ENCODE peak calls at places on chromosomes 2 and 18, in eight cellular contexts. R, Q, V, T, S, C, X and P are unnamed samples.

GRCh38 chr2:45152691-45153090 is 143.4 kb upstream of the SIX2 start:
- DNase-seq in X (no peak), T (no peak), Q (no peak), C (no peak), V (no peak), S (no peak), R (no peak), P (no peak)

GRCh38 chr18:28177828-28178635 is 1.1 kb upstream of the CDH2 start:
- DNase-seq in T (peak), R (peak), S (peak), V (no peak), X (peak), C (peak), Q (peak), P (peak)

GRCh38 chr18:70693196-70693595 is 404.4 kb downstream of the SOCS6 start:
- DNase-seq in T (no peak), X (no peak), C (no peak), Q (no peak), R (no peak), V (no peak), S (no peak), P (no peak)

GRCh38 chr2:177671662-177672061 is 279.1 kb downstream of the AGPS start:
- DNase-seq in R (no peak), S (no peak), Q (no peak), C (no peak), V (no peak), X (no peak), T (no peak), P (no peak)

GRCh38 chr2:3595409-3595808 is 497 bp downstream of the COLEC11 start:
- DNase-seq in Q (no peak), R (no peak), S (peak), C (no peak), V (no peak), X (no peak), T (no peak), P (no peak)

GRCh38 chr2:66509326-66509811 is 74.4 kb downstream of the MEIS1 start:
- DNase-seq in C (peak), Q (no peak), V (no peak), X (no peak), S (no peak), R (no peak), T (no peak), P (no peak)

GRCh38 chr18:59669872-59670657 is 27.2 kb downstream of the CCBE1 start:
- DNase-seq in Q (no peak), X (no peak), C (peak), R (no peak), V (no peak), T (no peak), S (no peak), P (no peak)

GRCh38 chr2:182901748-182902147 is 35.3 kb upstream of the FRZB start:
- DNase-seq in S (no peak), T (no peak), Q (no peak), V (no peak), R (no peak), C (no peak), X (no peak), P (no peak)

GRCh38 chr18:76991021-76991688 is 141.4 kb downstream of the MBP start:
- DNase-seq in R (no peak), C (no peak), Q (no peak), X (peak), T (no peak), S (no peak), V (no peak), P (no peak)

GRCh38 chr2:158211516-158211915 is 109.8 kb downstream of the UPP2 start:
- DNase-seq in C (no peak), R (no peak), Q (no peak), T (no peak), V (no peak), X (no peak), S (no peak), P (no peak)

GRCh38 chr2:53087282-53087882 is 680.2 kb upstream of the CHAC2 start:
- DNase-seq in S (no peak), C (peak), V (no peak), X (no peak), Q (no peak), R (no peak), T (no peak), P (no peak)

GRCh38 chr2:71154798-71155197 is 24.4 kb downstream of the MPHOSPH10 start:
- DNase-seq in X (peak), S (no peak), Q (peak), R (no peak), C (no peak), V (no peak), T (no peak), P (peak)

GRCh38 chr2:175431054-175431780 is 249.7 kb upstream of the ATP5MC3 start:
- DNase-seq in R (no peak), Q (no peak), C (no peak), V (no peak), T (no peak), X (no peak), S (no peak), P (no peak)

GRCh38 chr2:65431417-65432226 is 777 bp downstream of the SPRED2 start:
- DNase-seq in V (no peak), R (peak), Q (peak), C (peak), T (peak), S (peak), X (peak), P (peak)

GRCh38 chr18:711693-712400 is 583 bp downstream of the ENOSF1 start:
- DNase-seq in T (peak), S (peak), R (peak), X (peak), V (peak), C (peak), Q (peak), P (peak)

GRCh38 chr2:99035920-99036319 is 99.9 kb upstream of the CRACDL start:
- DNase-seq in V (no peak), Q (no peak), C (peak), X (no peak), T (no peak), R (no peak), S (no peak), P (no peak)

GRCh38 chr2:48940606-48941005 is 185.1 kb upstream of the LHCGR start:
- DNase-seq in T (no peak), S (no peak), C (no peak), X (no peak), R (no peak), Q (no peak), V (no peak), P (no peak)

GRCh38 chr2:137947714-137948336 is 16.4 kb upstream of the HNMT start:
- DNase-seq in T (peak), Q (peak), R (peak), X (peak), V (no peak), C (peak), S (peak), P (peak)

GRCh38 chr2:120910956-120911951 is 175.6 kb downstream of the GLI2 start:
- DNase-seq in S (no peak), X (no peak), R (no peak), T (no peak), Q (no peak), V (no peak), C (peak), P (peak)

GRCh38 chr2:121902171-121902591 is 146.7 kb downstream of the TSN start:
- DNase-seq in T (no peak), Q (no peak), R (peak), C (no peak), S (no peak), X (no peak), V (no peak), P (peak)